ENCODE peak calls at places on chromosomes 6 and 20, in six cellular contexts. One of them, this sample, is unnamed.

GRCh38 chr6:50791900-50792508 is 26.7 kb upstream of the TFAP2B start:
- DNase-seq in endodermal cell: peak
- DNase-seq in endothelial cell: peak
- DNase-seq in cardiac muscle cell: peak
- DNase-seq in astrocyte: no peak
- DNase-seq in GM10248: peak
- DNase-seq in this sample: peak

GRCh38 chr6:7691675-7692452 is 34.0 kb upstream of the BMP6 start:
- DNase-seq in cardiac muscle cell: peak
- DNase-seq in GM10248: no peak
- DNase-seq in endothelial cell: no peak
- DNase-seq in endodermal cell: peak
- DNase-seq in astrocyte: peak
- DNase-seq in this sample: peak

GRCh38 chr6:1591926-1592325 is 17.8 kb upstream of the FOXC1 start:
- DNase-seq in endothelial cell: no peak
- DNase-seq in endodermal cell: peak
- DNase-seq in cardiac muscle cell: no peak
- DNase-seq in GM10248: no peak
- DNase-seq in astrocyte: no peak
- DNase-seq in this sample: no peak

GRCh38 chr20:11797161-11797560 is 120.5 kb upstream of the BTBD3 start:
- DNase-seq in cardiac muscle cell: no peak
- DNase-seq in astrocyte: peak
- DNase-seq in endothelial cell: no peak
- DNase-seq in endodermal cell: no peak
- DNase-seq in GM10248: no peak
- DNase-seq in this sample: no peak

GRCh38 chr6:149831380-149831820 is 32.8 kb downstream of the LRP11 start:
- DNase-seq in cardiac muscle cell: no peak
- DNase-seq in GM10248: no peak
- DNase-seq in endothelial cell: no peak
- DNase-seq in endodermal cell: no peak
- DNase-seq in astrocyte: no peak
- DNase-seq in this sample: no peak

GRCh38 chr20:62772994-62773858 is 23.0 kb upstream of the MRGBP start:
- DNase-seq in endodermal cell: no peak
- DNase-seq in GM10248: no peak
- DNase-seq in endothelial cell: no peak
- DNase-seq in astrocyte: peak
- DNase-seq in cardiac muscle cell: peak
- DNase-seq in this sample: no peak

GRCh38 chr6:36660771-36661471 is 17.6 kb upstream of the CDKN1A start:
- DNase-seq in endodermal cell: peak
- DNase-seq in astrocyte: peak
- DNase-seq in GM10248: no peak
- DNase-seq in cardiac muscle cell: peak
- DNase-seq in endothelial cell: no peak
- DNase-seq in this sample: no peak

GRCh38 chr20:48684501-48685041 is 143.2 kb downstream of the PREX1 start:
- DNase-seq in endothelial cell: no peak
- DNase-seq in cardiac muscle cell: no peak
- DNase-seq in astrocyte: no peak
- DNase-seq in GM10248: no peak
- DNase-seq in endodermal cell: no peak
- DNase-seq in this sample: no peak

GRCh38 chr20:12207875-12208274 is 290.2 kb downstream of the BTBD3 start:
- DNase-seq in cardiac muscle cell: peak
- DNase-seq in GM10248: no peak
- DNase-seq in endodermal cell: peak
- DNase-seq in endothelial cell: peak
- DNase-seq in astrocyte: peak
- DNase-seq in this sample: no peak

GRCh38 chr6:73079611-73079955 is 145.7 kb downstream of the KHDC1L start:
- DNase-seq in cardiac muscle cell: peak
- DNase-seq in endodermal cell: no peak
- DNase-seq in endothelial cell: no peak
- DNase-seq in GM10248: no peak
- DNase-seq in astrocyte: peak
- DNase-seq in this sample: peak

GRCh38 chr6:154403803-154404202 is 47.2 kb upstream of the IPCEF1 start:
- DNase-seq in endothelial cell: no peak
- DNase-seq in astrocyte: peak
- DNase-seq in cardiac muscle cell: peak
- DNase-seq in endodermal cell: no peak
- DNase-seq in GM10248: no peak
- DNase-seq in this sample: peak

GRCh38 chr6:7827142-7827541 is 83.4 kb downstream of the TXNDC5 start:
- DNase-seq in astrocyte: no peak
- DNase-seq in cardiac muscle cell: peak
- DNase-seq in GM10248: no peak
- DNase-seq in endodermal cell: no peak
- DNase-seq in endothelial cell: no peak
- DNase-seq in this sample: peak

GRCh38 chr20:40749985-40750506 is 61.0 kb upstream of the MAFB start:
- DNase-seq in cardiac muscle cell: no peak
- DNase-seq in endothelial cell: no peak
- DNase-seq in endodermal cell: no peak
- DNase-seq in GM10248: no peak
- DNase-seq in astrocyte: no peak
- DNase-seq in this sample: no peak

GRCh38 chr6:143549630-143550268 is 38.2 kb upstream of the FUCA2 start:
- DNase-seq in endodermal cell: no peak
- DNase-seq in endothelial cell: no peak
- DNase-seq in GM10248: peak
- DNase-seq in astrocyte: no peak
- DNase-seq in cardiac muscle cell: no peak
- DNase-seq in this sample: no peak

GRCh38 chr6:93341900-93342613 is 77.3 kb downstream of the EPHA7 start:
- DNase-seq in astrocyte: no peak
- DNase-seq in cardiac muscle cell: no peak
- DNase-seq in endothelial cell: no peak
- DNase-seq in endodermal cell: no peak
- DNase-seq in GM10248: no peak
- DNase-seq in this sample: no peak

GRCh38 chr20:52937701-52938100 is 34.5 kb upstream of the TSHZ2 start:
- DNase-seq in endodermal cell: peak
- DNase-seq in GM10248: no peak
- DNase-seq in cardiac muscle cell: peak
- DNase-seq in astrocyte: peak
- DNase-seq in endothelial cell: no peak
- DNase-seq in this sample: no peak

GRCh38 chr6:88870728-88871330 is 92.6 kb downstream of the RNGTT start:
- DNase-seq in GM10248: peak
- DNase-seq in cardiac muscle cell: peak
- DNase-seq in endothelial cell: peak
- DNase-seq in astrocyte: peak
- DNase-seq in endodermal cell: no peak
- DNase-seq in this sample: peak

GRCh38 chr6:16028966-16029365 is 99.9 kb upstream of the MYLIP start:
- DNase-seq in GM10248: no peak
- DNase-seq in endodermal cell: no peak
- DNase-seq in astrocyte: no peak
- DNase-seq in cardiac muscle cell: no peak
- DNase-seq in endothelial cell: no peak
- DNase-seq in this sample: no peak

GRCh38 chr6:151610336-151610735 is 116.5 kb downstream of the CCDC170 start:
- DNase-seq in GM10248: no peak
- DNase-seq in endodermal cell: no peak
- DNase-seq in astrocyte: no peak
- DNase-seq in cardiac muscle cell: no peak
- DNase-seq in endothelial cell: no peak
- DNase-seq in this sample: no peak

GRCh38 chr6:136822379-136823127 is at the start of gene PEX7:
- DNase-seq in GM10248: peak
- DNase-seq in endothelial cell: peak
- DNase-seq in cardiac muscle cell: peak
- DNase-seq in astrocyte: peak
- DNase-seq in endodermal cell: peak
- DNase-seq in this sample: peak
- TF ChIP-seq CTCF in GM10248: peak
- TF ChIP-seq CTCF in endothelial cell: peak
- TF ChIP-seq CTCF in cardiac muscle cell: peak
- TF ChIP-seq CTCF in astrocyte: peak
- TF ChIP-seq CTCF in endodermal cell: peak
- TF ChIP-seq CTCF in this sample: peak

DNA sequence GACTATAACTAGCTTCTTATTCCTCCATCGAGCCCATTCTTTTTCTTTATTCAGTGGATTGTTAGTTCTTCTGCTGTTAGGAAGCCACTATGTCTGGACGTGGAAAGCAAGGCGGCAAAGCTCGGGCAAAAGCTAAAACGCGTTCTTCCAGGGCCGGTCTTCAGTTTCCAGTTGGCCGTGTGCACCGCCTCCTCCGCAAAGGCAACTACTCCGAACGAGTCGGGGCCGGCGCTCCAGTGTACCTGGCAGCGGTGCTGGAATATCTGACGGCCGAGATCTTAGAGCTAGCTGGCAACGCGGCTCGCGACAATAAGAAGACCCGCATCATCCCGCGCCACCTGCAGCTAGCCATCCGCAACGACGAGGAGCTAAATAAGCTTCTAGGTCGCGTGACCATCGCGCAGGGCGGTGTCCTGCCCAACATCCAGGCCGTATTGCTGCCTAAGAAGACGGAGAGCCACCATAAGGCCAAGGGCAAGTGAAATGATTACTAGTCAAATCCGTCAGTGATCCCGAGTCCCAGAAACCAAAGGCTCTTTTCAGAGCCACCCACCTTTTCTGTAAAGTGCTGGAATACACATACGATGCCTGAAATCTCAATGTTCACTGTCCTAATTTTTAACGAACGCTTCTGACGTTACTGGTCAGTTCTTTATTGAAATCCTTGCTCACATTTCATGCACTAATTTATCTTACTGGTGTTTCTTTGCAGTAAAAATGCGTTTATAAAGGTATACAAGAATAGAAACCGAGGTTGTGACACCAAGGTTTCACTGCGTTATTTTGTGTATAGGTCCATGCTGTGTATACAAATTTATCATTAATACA is 129.9 kb downstream of the HFE start:
- DNase-seq in endothelial cell: peak
- DNase-seq in GM10248: no peak
- DNase-seq in cardiac muscle cell: peak
- DNase-seq in astrocyte: peak
- DNase-seq in endodermal cell: peak
- DNase-seq in this sample: peak
- TF ChIP-seq CTCF in endothelial cell: peak
- TF ChIP-seq CTCF in GM10248: peak
- TF ChIP-seq CTCF in cardiac muscle cell: peak
- TF ChIP-seq CTCF in astrocyte: peak
- TF ChIP-seq CTCF in endodermal cell: peak
- TF ChIP-seq CTCF in this sample: peak

GRCh38 chr6:84243240-84243639 is 15.8 kb upstream of the CEP162 start:
- DNase-seq in cardiac muscle cell: peak
- DNase-seq in GM10248: no peak
- DNase-seq in astrocyte: no peak
- DNase-seq in endothelial cell: no peak
- DNase-seq in endodermal cell: no peak
- DNase-seq in this sample: no peak
- TF ChIP-seq CTCF in cardiac muscle cell: peak
- TF ChIP-seq CTCF in GM10248: no peak
- TF ChIP-seq CTCF in astrocyte: no peak
- TF ChIP-seq CTCF in endothelial cell: no peak
- TF ChIP-seq CTCF in endodermal cell: peak
- TF ChIP-seq CTCF in this sample: peak

DNA sequence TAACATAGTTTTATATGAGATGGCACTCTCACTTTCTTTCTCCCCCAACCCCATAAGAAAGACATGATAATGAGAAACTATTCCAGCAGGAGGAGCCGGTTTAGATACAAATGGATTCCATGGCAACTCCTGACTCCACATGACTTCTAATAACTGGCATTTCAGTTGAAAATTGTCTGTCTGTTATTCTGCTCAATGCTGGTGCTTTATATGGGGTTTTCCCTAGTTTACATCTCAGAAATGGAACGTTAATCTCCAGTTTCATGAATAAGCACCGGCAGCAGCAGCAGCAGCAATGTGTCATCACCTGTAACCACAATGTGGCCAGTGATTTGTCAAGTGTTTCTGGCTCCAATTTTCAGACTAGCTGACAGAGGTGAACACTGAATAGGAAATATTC is 8.0 kb upstream of the SIM1 start:
- DNase-seq in astrocyte: peak
- DNase-seq in endodermal cell: no peak
- DNase-seq in endothelial cell: no peak
- DNase-seq in cardiac muscle cell: no peak
- DNase-seq in GM10248: no peak
- DNase-seq in this sample: peak
- TF ChIP-seq CTCF in astrocyte: no peak
- TF ChIP-seq CTCF in endodermal cell: peak
- TF ChIP-seq CTCF in endothelial cell: no peak
- TF ChIP-seq CTCF in cardiac muscle cell: no peak
- TF ChIP-seq CTCF in GM10248: no peak
- TF ChIP-seq CTCF in this sample: peak

GRCh38 chr20:19907326-19908056 is 109.7 kb upstream of the NAA20 start:
- DNase-seq in astrocyte: no peak
- DNase-seq in GM10248: no peak
- DNase-seq in cardiac muscle cell: peak
- DNase-seq in endothelial cell: no peak
- DNase-seq in endodermal cell: no peak
- DNase-seq in this sample: no peak

GRCh38 chr20:19901226-19901625 is 115.9 kb upstream of the NAA20 start:
- DNase-seq in astrocyte: no peak
- DNase-seq in cardiac muscle cell: no peak
- DNase-seq in endodermal cell: no peak
- DNase-seq in endothelial cell: no peak
- DNase-seq in GM10248: no peak
- DNase-seq in this sample: no peak

GRCh38 chr20:19908586-19908985 is 108.6 kb upstream of the NAA20 start:
- DNase-seq in GM10248: no peak
- DNase-seq in endothelial cell: no peak
- DNase-seq in astrocyte: no peak
- DNase-seq in cardiac muscle cell: no peak
- DNase-seq in endodermal cell: no peak
- DNase-seq in this sample: no peak

GRCh38 chr20:19897891-19898290 is 119.3 kb upstream of the NAA20 start:
- DNase-seq in GM10248: no peak
- DNase-seq in endothelial cell: no peak
- DNase-seq in astrocyte: no peak
- DNase-seq in endodermal cell: no peak
- DNase-seq in cardiac muscle cell: no peak
- DNase-seq in this sample: no peak

DNA sequence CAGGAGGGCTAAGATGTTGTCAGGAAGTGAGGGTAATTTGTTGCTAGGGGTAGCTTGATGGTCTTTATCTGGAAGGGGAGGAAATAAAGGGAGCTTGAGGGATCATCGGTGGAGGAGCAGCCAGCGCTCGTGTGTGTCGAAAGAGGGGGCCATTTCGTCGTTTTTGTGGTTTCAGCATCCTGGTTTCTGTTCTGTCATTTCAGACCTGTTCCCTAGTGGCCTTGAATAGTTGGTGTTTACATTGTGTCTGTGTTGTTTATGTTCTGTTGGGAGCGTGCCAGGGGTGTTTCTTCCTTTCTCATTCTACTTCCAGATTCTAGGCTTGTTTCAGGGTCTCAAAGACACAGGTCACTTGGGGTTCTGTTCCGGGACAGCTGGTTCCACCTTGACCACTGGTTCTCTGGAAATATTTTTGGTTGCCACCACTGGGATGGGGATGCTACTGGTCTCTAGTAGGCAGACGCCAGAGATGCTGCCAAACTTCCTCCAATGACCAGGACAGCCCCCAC is 113.9 kb upstream of the NAA20 start:
- DNase-seq in endodermal cell: no peak
- DNase-seq in endothelial cell: no peak
- DNase-seq in astrocyte: no peak
- DNase-seq in cardiac muscle cell: peak
- DNase-seq in GM10248: peak
- DNase-seq in this sample: no peak
- TF ChIP-seq CTCF in endodermal cell: no peak
- TF ChIP-seq CTCF in endothelial cell: no peak
- TF ChIP-seq CTCF in astrocyte: no peak
- TF ChIP-seq CTCF in cardiac muscle cell: peak
- TF ChIP-seq CTCF in GM10248: peak
- TF ChIP-seq CTCF in this sample: no peak

This sample was measured in HFFc6.